ENCODE peak calls at places on chromosomes 4 and X, in four cellular contexts. One of them, this sample, is unnamed.
A peak's percentile ranks its signal among the peaks of the same experiment; 100 is the strongest.

GRCh38 chr4:118265312-118266144 is 87.3 kb downstream of the PRSS12 start:
- DNase-seq in fibroblast of the conjunctiva: no peak
- DNase-seq in AG04449: no peak
- DNase-seq in lower leg skin: no peak
- DNase-seq in this sample: no peak

GRCh38 chrX:68995780-68996551 is 167.1 kb downstream of the EFNB1 start:
- DNase-seq in fibroblast of the conjunctiva: no peak
- DNase-seq in AG04449: no peak
- DNase-seq in lower leg skin: peak; percentile 85
- DNase-seq in this sample: no peak

GRCh38 chr4:138111462-138112000 is 130.6 kb downstream of the SLC7A11 start:
- DNase-seq in fibroblast of the conjunctiva: no peak
- DNase-seq in AG04449: no peak
- DNase-seq in lower leg skin: no peak
- DNase-seq in this sample: no peak

GRCh38 chr4:107618656-107619055 is 101.4 kb downstream of the PAPSS1 start:
- DNase-seq in fibroblast of the conjunctiva: no peak
- DNase-seq in AG04449: no peak
- DNase-seq in lower leg skin: no peak
- DNase-seq in this sample: no peak

GRCh38 chr4:42627887-42628646 is 28.8 kb downstream of the ATP8A1 start:
- DNase-seq in fibroblast of the conjunctiva: no peak
- DNase-seq in AG04449: no peak
- DNase-seq in lower leg skin: peak; percentile 82
- DNase-seq in this sample: no peak

GRCh38 chrX:15946783-15947550 is 92.4 kb upstream of the AP1S2 start:
- DNase-seq in fibroblast of the conjunctiva: peak; percentile 40
- DNase-seq in AG04449: peak; percentile 41
- DNase-seq in lower leg skin: no peak
- DNase-seq in this sample: peak; percentile 77

GRCh38 chr4:38529189-38530115 is 134.5 kb upstream of the KLF3 start:
- DNase-seq in fibroblast of the conjunctiva: no peak
- DNase-seq in AG04449: no peak
- DNase-seq in lower leg skin: no peak
- DNase-seq in this sample: no peak

GRCh38 chr4:134201216-134202098 is at the start of gene PABPC4L:
- DNase-seq in fibroblast of the conjunctiva: peak; percentile 34
- DNase-seq in AG04449: no peak
- DNase-seq in lower leg skin: peak; percentile 83
- DNase-seq in this sample: no peak

GRCh38 chr4:124515591-124515990 is 196.9 kb downstream of the ANKRD50 start:
- DNase-seq in fibroblast of the conjunctiva: no peak
- DNase-seq in AG04449: no peak
- DNase-seq in lower leg skin: no peak
- DNase-seq in this sample: no peak

GRCh38 chr4:183823394-183823793 is 81.7 kb upstream of the STOX2 start:
- DNase-seq in fibroblast of the conjunctiva: no peak
- DNase-seq in AG04449: peak; percentile 16
- DNase-seq in lower leg skin: no peak
- DNase-seq in this sample: no peak

GRCh38 chrX:49309401-49309981 is 6.0 kb downstream of the GAGE10 start:
- DNase-seq in fibroblast of the conjunctiva: no peak
- DNase-seq in AG04449: no peak
- DNase-seq in lower leg skin: no peak
- DNase-seq in this sample: no peak

GRCh38 chrX:150984164-150984824 is 1.2 kb downstream of the HMGB3 start:
- DNase-seq in fibroblast of the conjunctiva: no peak
- DNase-seq in AG04449: no peak
- DNase-seq in lower leg skin: no peak
- DNase-seq in this sample: no peak

GRCh38 chr4:2630556-2631273 is 94.3 kb downstream of the FAM193A start:
- DNase-seq in fibroblast of the conjunctiva: no peak
- DNase-seq in AG04449: no peak
- DNase-seq in lower leg skin: peak; percentile 63
- DNase-seq in this sample: no peak

GRCh38 chrX:76454456-76454927 is 27.0 kb downstream of the MAGEE1 start:
- DNase-seq in fibroblast of the conjunctiva: no peak
- DNase-seq in AG04449: no peak
- DNase-seq in lower leg skin: peak; percentile 61
- DNase-seq in this sample: no peak

GRCh38 chrX:10393899-10394298 is 226.5 kb downstream of the MID1 start:
- DNase-seq in fibroblast of the conjunctiva: no peak
- DNase-seq in AG04449: no peak
- DNase-seq in lower leg skin: no peak
- DNase-seq in this sample: no peak

GRCh38 chr4:176921256-176921655 is 128.5 kb upstream of the VEGFC start:
- DNase-seq in fibroblast of the conjunctiva: no peak
- DNase-seq in AG04449: no peak
- DNase-seq in lower leg skin: no peak
- DNase-seq in this sample: no peak

GRCh38 chr4:116357758-116358157 is 727.6 kb downstream of the TRAM1L1 start:
- DNase-seq in fibroblast of the conjunctiva: no peak
- DNase-seq in AG04449: no peak
- DNase-seq in lower leg skin: no peak
- DNase-seq in this sample: no peak

GRCh38 chrX:39331062-39331704 is 529.9 kb downstream of the MID1IP1 start:
- DNase-seq in fibroblast of the conjunctiva: no peak
- DNase-seq in AG04449: no peak
- DNase-seq in lower leg skin: no peak
- DNase-seq in this sample: no peak

GRCh38 chr4:94827481-94828110 is 69.8 kb downstream of the BMPR1B start:
- DNase-seq in fibroblast of the conjunctiva: peak; percentile 33
- DNase-seq in AG04449: peak; percentile 21
- DNase-seq in lower leg skin: no peak
- DNase-seq in this sample: no peak

GRCh38 chr4:57055873-57056272 is 54.3 kb downstream of the IGFBP7 start:
- DNase-seq in fibroblast of the conjunctiva: no peak
- DNase-seq in AG04449: no peak
- DNase-seq in lower leg skin: no peak
- DNase-seq in this sample: no peak

GRCh38 chr4:6200922-6201362 is 593 bp upstream of the JAKMIP1 start:
- DNase-seq in fibroblast of the conjunctiva: no peak
- DNase-seq in AG04449: no peak
- DNase-seq in lower leg skin: peak; percentile 67
- DNase-seq in this sample: no peak

GRCh38 chr4:61583696-61584095 is 383.6 kb downstream of the ADGRL3 start:
- DNase-seq in fibroblast of the conjunctiva: no peak
- DNase-seq in AG04449: no peak
- DNase-seq in lower leg skin: no peak
- DNase-seq in this sample: no peak

GRCh38 chr4:68182382-68182820 is 52.7 kb upstream of the TMPRSS11F start:
- DNase-seq in fibroblast of the conjunctiva: no peak
- DNase-seq in AG04449: no peak
- DNase-seq in lower leg skin: no peak
- DNase-seq in this sample: no peak

GRCh38 chr4:40212674-40213504 is 16.1 kb downstream of the RHOH start:
- DNase-seq in fibroblast of the conjunctiva: no peak
- DNase-seq in AG04449: no peak
- DNase-seq in lower leg skin: no peak
- DNase-seq in this sample: no peak

GRCh38 chrX:71665747-71666146 is 1.6 kb upstream of the LOC101059915 start:
- DNase-seq in fibroblast of the conjunctiva: no peak
- DNase-seq in AG04449: no peak
- DNase-seq in lower leg skin: no peak
- DNase-seq in this sample: no peak